ENCODE peak calls at places on chromosomes 4 and X, in nine cellular contexts. E is BJ, W is GM13976, L is glutamatergic neuron, S is tibial artery, Z is right atrium auricular region, K is A549, A is endothelial cell, J is keratinocyte. R is an unnamed sample.

GRCh38 chr4:4860803-4861591 is 1.5 kb downstream of the MSX1 start:
- DNase-seq in E (no peak), W (no peak), L (peak; percentile 40), S (no peak), Z (no peak), K (no peak), A (peak; percentile 76), J (no peak), R (no peak)

GRCh38 chr4:169251291-169252235 is 19.2 kb downstream of the SH3RF1 start:
- DNase-seq in E (no peak), W (no peak), L (no peak), S (no peak), Z (no peak), K (peak; percentile 71), A (no peak), J (no peak), R (no peak)

GRCh38 chr4:16783119-16783518 is 115.3 kb downstream of the LDB2 start:
- DNase-seq in E (no peak), W (no peak), L (no peak), S (no peak), Z (no peak), K (no peak), A (no peak), J (no peak), R (no peak)

GRCh38 chr4:176193898-176194297 is 1.5 kb downstream of the SPATA4 start:
- DNase-seq in E (peak; percentile 41), W (no peak), L (no peak), S (no peak), Z (no peak), K (peak; percentile 20), A (no peak), J (peak; percentile 75), R (no peak)

GRCh38 chr4:1564535-1565375 is 119.4 kb downstream of the FAM53A start:
- DNase-seq in E (no peak), W (no peak), L (peak; percentile 27), S (no peak), Z (no peak), K (no peak), A (no peak), J (no peak), R (no peak)

GRCh38 chr4:25308761-25309160 is 3.8 kb upstream of the ZCCHC4 start:
- DNase-seq in E (no peak), W (no peak), L (no peak), S (no peak), Z (no peak), K (no peak), A (no peak), J (no peak), R (no peak)

GRCh38 chrX:49266536-49267445 is 2.3 kb upstream of the FOXP3 start:
- DNase-seq in E (no peak), W (no peak), L (no peak), S (no peak), Z (no peak), K (no peak), A (no peak), J (no peak), R (no peak)

GRCh38 chr4:75723117-75723801 is 1.1 kb upstream of the USO1 start:
- DNase-seq in E (peak; percentile 26), W (no peak), L (no peak), S (no peak), Z (no peak), K (no peak), A (no peak), J (peak; percentile 40), R (no peak)

GRCh38 chr4:108146819-108147218 is 21.9 kb downstream of the LEF1 start:
- DNase-seq in E (no peak), W (no peak), L (no peak), S (no peak), Z (no peak), K (no peak), A (no peak), J (no peak), R (no peak)

GRCh38 chr4:108143515-108143914 is 25.2 kb downstream of the LEF1 start:
- DNase-seq in E (no peak), W (no peak), L (no peak), S (no peak), Z (no peak), K (no peak), A (no peak), J (no peak), R (no peak)

GRCh38 chr4:108144451-108144850 is 24.3 kb downstream of the LEF1 start:
- DNase-seq in E (no peak), W (no peak), L (no peak), S (no peak), Z (no peak), K (no peak), A (no peak), J (no peak), R (no peak)

GRCh38 chr4:108148316-108148715 is 20.4 kb downstream of the LEF1 start:
- DNase-seq in E (no peak), W (no peak), L (no peak), S (no peak), Z (no peak), K (no peak), A (no peak), J (no peak), R (no peak)

DNA sequence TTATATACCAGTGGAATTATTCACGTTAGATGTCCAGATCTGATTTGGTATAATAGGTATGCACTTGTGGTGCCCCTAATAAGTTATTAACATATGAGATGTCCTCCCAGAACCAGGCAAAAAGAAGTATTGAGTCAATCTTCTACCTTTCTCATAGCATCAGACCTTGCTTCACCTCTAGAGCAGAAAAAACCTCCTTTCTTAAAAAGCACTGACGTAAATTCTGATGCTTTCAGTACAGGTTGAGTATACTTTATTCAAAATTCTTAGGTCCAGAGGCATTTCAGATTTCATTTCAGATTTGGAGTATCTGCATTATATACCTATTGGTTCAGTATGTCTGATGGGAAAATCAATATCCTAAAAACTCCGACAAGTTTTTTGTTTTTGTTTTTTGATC is 22.4 kb downstream of the LEF1 start:
- DNase-seq in E (no peak), W (no peak), L (no peak), S (no peak), Z (no peak), K (no peak), A (no peak), J (no peak), R (no peak)
- TF ChIP-seq CTCF in E (no peak), W (no peak), L (no peak), S (no peak), Z (no peak), K (no peak), A (no peak), J (no peak), R (no peak)

GRCh38 chrX:71871367-71871766 is 39.3 kb upstream of the NHSL2 start:
- DNase-seq in E (no peak), W (peak; percentile 12), L (no peak), S (no peak), Z (no peak), K (no peak), A (no peak), J (no peak), R (no peak)

GRCh38 chrX:71873459-71873833 is 37.2 kb upstream of the NHSL2 start:
- DNase-seq in E (no peak), W (peak; percentile 8), L (no peak), S (no peak), Z (no peak), K (no peak), A (no peak), J (no peak), R (no peak)

GRCh38 chrX:71867680-71868079 is 43.0 kb upstream of the NHSL2 start:
- DNase-seq in E (no peak), W (peak; percentile 4), L (no peak), S (no peak), Z (no peak), K (no peak), A (no peak), J (no peak), R (no peak)

GRCh38 chrX:71872542-71873458 is 37.8 kb upstream of the NHSL2 start:
- DNase-seq in E (no peak), W (peak; percentile 4), L (no peak), S (no peak), Z (no peak), K (no peak), A (no peak), J (no peak), R (no peak)

GRCh38 chrX:71870337-71871098 is 40.1 kb upstream of the NHSL2 start:
- DNase-seq in E (no peak), W (peak; percentile 9), L (no peak), S (no peak), Z (no peak), K (peak; percentile 64), A (peak; percentile 33), J (no peak), R (no peak)
- TF ChIP-seq CTCF in E (peak; percentile 15), W (no peak), L (no peak), S (no peak), Z (peak; percentile 6), K (peak; percentile 28), A (peak; percentile 46), J (peak; percentile 47), R (no peak)

GRCh38 chrX:131060147-131060546 is 2.0 kb downstream of the ARHGAP36 start:
- DNase-seq in E (no peak), W (no peak), L (no peak), S (no peak), Z (no peak), K (no peak), A (no peak), J (no peak), R (no peak)

GRCh38 chrX:131059231-131059630 is 1.1 kb downstream of the ARHGAP36 start:
- DNase-seq in E (no peak), W (no peak), L (no peak), S (no peak), Z (no peak), K (no peak), A (no peak), J (no peak), R (no peak)

GRCh38 chrX:131066237-131066636 is 8.1 kb downstream of the ARHGAP36 start:
- DNase-seq in E (no peak), W (no peak), L (no peak), S (no peak), Z (no peak), K (no peak), A (no peak), J (no peak), R (no peak)

GRCh38 chrX:131067216-131067615 is 9.1 kb downstream of the ARHGAP36 start:
- DNase-seq in E (no peak), W (no peak), L (no peak), S (no peak), Z (no peak), K (no peak), A (no peak), J (no peak), R (no peak)

DNA sequence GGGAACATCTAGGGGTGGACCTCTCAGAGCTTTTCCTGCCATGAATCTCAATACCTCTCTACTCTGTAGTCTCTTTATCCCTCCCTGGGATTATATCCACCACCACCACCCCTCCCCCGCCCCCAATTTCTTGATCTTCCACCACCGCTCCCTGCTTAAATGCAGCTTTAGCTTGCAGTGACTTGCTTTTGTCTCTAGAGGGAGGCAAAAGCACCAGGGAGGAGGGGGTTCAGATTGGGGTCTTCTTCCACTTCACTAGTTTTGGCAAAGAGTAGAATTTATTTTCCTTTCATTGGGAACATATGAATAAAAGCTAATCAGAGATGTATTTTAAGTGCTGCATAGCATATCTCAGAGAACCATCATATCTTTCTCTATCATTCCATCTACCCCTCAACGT is 5.5 kb downstream of the ARHGAP36 start:
- DNase-seq in E (no peak), W (no peak), L (no peak), S (no peak), Z (no peak), K (no peak), A (no peak), J (no peak), R (no peak)
- TF ChIP-seq CTCF in E (no peak), W (peak; percentile 16), L (peak; percentile 38), S (no peak), Z (no peak), K (no peak), A (no peak), J (no peak), R (no peak)

GRCh38 chr4:28463184-28463690 is 1602.6 kb downstream of the STIM2 start:
- DNase-seq in E (no peak), W (no peak), L (no peak), S (no peak), Z (no peak), K (no peak), A (no peak), J (no peak), R (no peak)

GRCh38 chr4:28464823-28465222 is 1604.2 kb downstream of the STIM2 start:
- DNase-seq in E (no peak), W (no peak), L (no peak), S (no peak), Z (no peak), K (no peak), A (no peak), J (no peak), R (no peak)

GRCh38 chr4:28462766-28463165 is 1602.1 kb downstream of the STIM2 start:
- DNase-seq in E (no peak), W (no peak), L (no peak), S (no peak), Z (no peak), K (no peak), A (no peak), J (no peak), R (no peak)
- TF ChIP-seq CTCF in E (no peak), W (no peak), L (no peak), S (no peak), Z (no peak), K (no peak), A (no peak), J (no peak), R (no peak)